ENCODE peak calls at places on chromosomes 6 and 20, in five cellular contexts. N is IMR-90, I is colonic mucosa, E is HCT116, U is HepG2. P is an unnamed sample.

GRCh38 chr6:148857817-148858390 is 111.1 kb downstream of the UST start:
- DNase-seq in E (no peak), I (no peak), U (no peak), N (peak), P (peak)

GRCh38 chr20:18712877-18713276 is 100.7 kb upstream of the SCP2D1 start:
- DNase-seq in N (no peak), E (no peak), I (no peak), U (no peak), P (no peak)

GRCh38 chr6:107642348-107643347 is 152.7 kb downstream of the SOBP start:
- DNase-seq in N (no peak), E (no peak), I (no peak), U (no peak), P (no peak)

GRCh38 chr6:89927788-89928565 is 33.7 kb downstream of the GJA10 start:
- DNase-seq in E (no peak), N (peak), I (no peak), U (no peak), P (peak)

GRCh38 chr20:1001981-1002681 is at the start of gene RSPO4:
- DNase-seq in E (no peak), I (no peak), N (no peak), U (no peak), P (no peak)

GRCh38 chr6:137870744-137871247 is 3.7 kb downstream of the TNFAIP3 start:
- DNase-seq in I (no peak), N (peak), E (no peak), U (peak), P (no peak)

GRCh38 chr6:89411269-89412070 is 603 bp downstream of the RRAGD start:
- DNase-seq in N (no peak), I (peak), E (no peak), U (no peak), P (no peak)

GRCh38 chr20:3842332-3842930 is 4.2 kb upstream of the MAVS start:
- DNase-seq in N (no peak), U (no peak), E (no peak), I (no peak), P (no peak)

GRCh38 chr6:118812972-118813371 is 81.0 kb upstream of the ASF1A start:
- DNase-seq in U (no peak), N (peak), I (no peak), E (no peak), P (peak)

GRCh38 chr20:56626367-56627121 is 2.6 kb upstream of the TFAP2C start:
- DNase-seq in E (peak), U (no peak), I (peak), N (no peak), P (no peak)

GRCh38 chr6:19349429-19349828 is 487.7 kb upstream of the ID4 start:
- DNase-seq in E (no peak), I (no peak), U (no peak), N (no peak), P (no peak)

GRCh38 chr6:142925575-142926110 is 19.3 kb downstream of the HIVEP2 start:
- DNase-seq in N (peak), E (no peak), I (no peak), U (peak), P (peak)

GRCh38 chr6:96171112-96171511 is 155.3 kb downstream of the FUT9 start:
- DNase-seq in E (no peak), I (no peak), N (no peak), U (no peak), P (no peak)
- H3K9ac ChIP-seq in E (no peak), I (no peak), N (no peak), U (no peak), P (no peak)

DNA sequence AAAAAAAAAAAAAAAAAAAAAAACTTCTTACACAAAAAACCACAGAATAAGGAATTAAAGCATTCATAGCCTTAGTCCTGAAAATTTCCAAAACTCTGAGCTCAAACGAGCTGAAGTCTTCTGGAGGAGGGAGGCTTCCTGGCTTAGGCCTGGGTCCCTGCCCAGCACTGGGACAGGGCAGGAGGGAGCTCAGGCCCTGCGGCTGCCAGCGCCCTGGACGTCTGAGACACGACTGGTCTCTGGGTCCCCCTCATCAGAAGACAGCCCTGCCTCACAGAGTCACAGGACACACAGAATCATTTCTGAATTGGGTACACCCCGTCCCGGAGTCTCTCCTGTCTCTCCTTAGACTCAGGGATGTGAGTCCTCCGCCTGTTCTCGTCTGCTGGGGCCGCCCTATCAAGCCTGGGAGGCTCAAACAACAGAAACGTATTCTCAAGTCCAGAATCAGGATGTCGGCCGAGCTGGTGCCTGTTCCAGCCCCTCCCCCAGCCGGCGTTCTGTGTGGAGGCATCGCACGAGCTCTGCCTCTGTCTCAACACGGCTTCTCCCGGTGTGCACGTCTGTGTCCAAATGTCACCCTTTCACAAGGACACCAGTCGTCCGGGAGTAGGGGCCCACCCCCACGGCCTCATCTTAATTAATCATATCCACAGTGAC is 39.4 kb downstream of the ZBTB46 start:
- DNase-seq in U (no peak), E (no peak), I (no peak), N (no peak), P (no peak)
- H3K9ac ChIP-seq in U (peak), E (no peak), I (no peak), N (no peak), P (no peak)

GRCh38 chr20:35447082-35447789 is 8.2 kb upstream of the CEP250 start:
- DNase-seq in I (peak), E (peak), U (peak), N (peak), P (peak)
- H3K9ac ChIP-seq in I (no peak), E (peak), U (peak), N (no peak), P (peak)

GRCh38 chr6:109009761-109010612 is 84.7 kb downstream of the SESN1 start:
- DNase-seq in E (no peak), I (no peak), U (no peak), N (no peak), P (no peak)

GRCh38 chr6:109010703-109011102 is 83.9 kb downstream of the SESN1 start:
- DNase-seq in U (peak), I (no peak), E (no peak), N (no peak), P (no peak)

GRCh38 chr6:109008951-109009760 is 85.5 kb downstream of the SESN1 start:
- DNase-seq in U (peak), N (peak), I (peak), E (peak), P (peak)

GRCh38 chr6:109015185-109015584 is 79.5 kb downstream of the SESN1 start:
- DNase-seq in U (no peak), E (no peak), I (no peak), N (no peak), P (no peak)

GRCh38 chr6:109013551-109014101 is 81.0 kb downstream of the SESN1 start:
- DNase-seq in I (no peak), E (no peak), N (no peak), U (no peak), P (no peak)
- H3K9ac ChIP-seq in I (no peak), E (no peak), N (no peak), U (no peak), P (no peak)

GRCh38 chr6:36296240-36296639 is 26.4 kb downstream of the PNPLA1 start:
- DNase-seq in I (no peak), N (peak), U (no peak), E (no peak), P (no peak)
- H3K9ac ChIP-seq in I (no peak), N (no peak), U (no peak), E (no peak), P (no peak)

GRCh38 chr6:159372333-159372732 is 203.1 kb downstream of the FNDC1 start:
- DNase-seq in I (no peak), U (no peak), E (no peak), N (no peak), P (no peak)

GRCh38 chr6:159380104-159380503 is 210.9 kb downstream of the FNDC1 start:
- DNase-seq in N (no peak), I (no peak), U (no peak), E (no peak), P (no peak)

GRCh38 chr6:159378361-159378760 is 209.2 kb downstream of the FNDC1 start:
- DNase-seq in U (no peak), I (no peak), E (no peak), N (no peak), P (no peak)

GRCh38 chr6:159375014-159375413 is 205.8 kb downstream of the FNDC1 start:
- DNase-seq in I (no peak), U (no peak), E (no peak), N (no peak), P (no peak)

GRCh38 chr6:159376443-159377182 is 207.4 kb downstream of the FNDC1 start:
- DNase-seq in I (no peak), E (no peak), U (no peak), N (no peak), P (peak)
- H3K9ac ChIP-seq in I (no peak), E (no peak), U (no peak), N (no peak), P (no peak)

GRCh38 chr20:46013826-46014516 is 5.3 kb downstream of the MMP9 start:
- DNase-seq in N (peak), I (peak), E (peak), U (peak), P (no peak)
- H3K9ac ChIP-seq in N (no peak), I (no peak), E (peak), U (no peak), P (no peak)

DNA sequence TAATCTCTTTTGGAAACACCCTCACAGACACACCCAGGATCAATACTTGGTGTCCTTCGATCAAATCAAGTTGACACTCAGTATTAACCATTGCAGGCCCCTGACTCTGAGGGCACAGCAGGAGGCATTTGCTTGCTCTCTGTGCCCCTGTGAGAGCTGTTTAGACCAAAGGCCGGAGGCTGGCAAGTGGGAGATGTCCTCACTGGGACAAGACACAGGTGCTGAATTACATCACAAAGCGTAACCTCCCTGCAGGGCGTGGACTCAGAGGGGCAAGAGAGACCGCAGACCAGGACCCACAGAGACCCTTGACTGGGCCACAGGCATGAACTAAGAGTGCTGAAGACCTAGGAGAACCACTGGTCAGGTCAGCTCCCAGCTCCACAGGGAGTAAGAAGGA is at the start of gene CST8:
- DNase-seq in I (no peak), N (no peak), E (no peak), U (no peak), P (no peak)
- H3K9ac ChIP-seq in I (no peak), N (no peak), E (no peak), U (no peak), P (no peak)

GRCh38 chr6:37106982-37107453 is 62.9 kb upstream of the PIM1 start:
- DNase-seq in N (no peak), U (peak), I (no peak), E (no peak), P (no peak)

GRCh38 chr6:37106554-37106953 is 63.4 kb upstream of the PIM1 start:
- DNase-seq in N (no peak), U (no peak), E (no peak), I (no peak), P (no peak)

GRCh38 chr6:37103169-37104039 is 66.5 kb upstream of the PIM1 start:
- DNase-seq in E (no peak), I (peak), N (no peak), U (peak), P (no peak)

GRCh38 chr6:37105782-37106137 is 64.2 kb upstream of the PIM1 start:
- DNase-seq in I (no peak), N (no peak), U (no peak), E (no peak), P (no peak)

DNA sequence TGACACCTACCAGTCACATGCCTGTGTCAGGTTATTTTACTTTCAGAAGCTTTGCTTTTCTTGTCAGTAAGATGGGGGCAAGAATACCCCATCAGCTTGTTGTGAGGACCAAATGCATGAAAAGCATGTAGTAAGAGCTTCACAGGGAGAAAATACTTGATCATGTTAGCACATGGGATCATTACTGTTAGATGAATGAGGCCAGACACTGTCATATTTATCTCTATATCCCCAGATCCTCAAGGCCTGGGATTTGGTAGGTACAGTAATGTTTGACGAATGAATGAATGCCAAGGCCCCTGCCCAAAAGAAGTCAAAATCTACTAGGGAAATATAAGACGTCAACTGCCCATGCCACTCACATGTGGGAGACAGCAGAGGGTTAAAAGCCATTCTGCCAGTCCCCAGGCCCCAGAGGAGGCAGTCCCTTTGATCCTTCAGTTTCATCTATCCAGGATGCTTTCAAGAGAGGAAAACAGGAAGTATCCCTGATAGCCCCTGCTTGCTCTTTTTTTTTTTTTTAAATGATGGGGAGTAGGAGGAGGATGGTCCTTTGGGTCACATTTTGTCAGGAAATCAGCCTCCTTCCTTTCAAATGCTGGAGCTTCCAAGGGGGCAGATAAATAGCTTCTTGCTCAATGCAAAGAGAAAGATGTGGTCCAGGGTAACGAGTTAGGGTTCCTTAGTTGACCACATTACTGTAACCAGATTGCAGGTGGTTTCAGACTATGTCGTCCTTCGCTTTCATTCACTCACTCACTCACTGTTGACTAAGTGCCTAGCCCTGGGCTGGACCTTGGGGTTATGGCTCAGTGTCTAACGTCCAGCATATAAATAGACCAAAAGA is 64.8 kb upstream of the PIM1 start:
- DNase-seq in I (no peak), N (no peak), U (peak), E (no peak), P (no peak)
- H3K9ac ChIP-seq in I (no peak), N (no peak), U (peak), E (no peak), P (no peak)

P was measured in astrocyte.